ENCODE peak calls at places on chromosomes 11 and 22, in five cellular contexts. S, N, Y, A and I are unnamed samples.

GRCh38 chr22:20533879-20534265 is 26.5 kb downstream of the MED15 start:
- DNase-seq in S (no peak), N (no peak), Y (no peak), A (no peak), I (no peak)

GRCh38 chr11:2375964-2376551 is 1.1 kb upstream of the CD81 start:
- DNase-seq in S (no peak), N (no peak), Y (no peak), A (no peak), I (no peak)

GRCh38 chr11:118980191-118980881 is 8.8 kb downstream of the FOXR1 start:
- DNase-seq in S (no peak), N (no peak), Y (no peak), A (peak), I (peak)

GRCh38 chr22:50194037-50194809 is 6.6 kb upstream of the SELENOO start:
- DNase-seq in S (no peak), N (no peak), Y (no peak), A (no peak), I (no peak)

GRCh38 chr11:107591098-107591445 is at the start of gene ELMOD1:
- DNase-seq in S (peak), N (no peak), Y (peak), A (peak), I (peak)

GRCh38 chr11:100719809-100720221 is 32.7 kb downstream of the ARHGAP42 start:
- DNase-seq in S (no peak), N (no peak), Y (peak), A (no peak), I (peak)

GRCh38 chr11:80529722-80530121 is 1088.9 kb upstream of the TENM4 start:
- DNase-seq in S (peak), N (no peak), Y (no peak), A (no peak), I (no peak)

GRCh38 chr11:23723861-23724260 is 773.0 kb upstream of the LUZP2 start:
- DNase-seq in S (no peak), N (peak), Y (no peak), A (no peak), I (no peak)

GRCh38 chr11:62980133-62980760 is 4.5 kb downstream of the SLC22A6 start:
- DNase-seq in S (no peak), N (no peak), Y (no peak), A (no peak), I (peak)

GRCh38 chr11:11171285-11171684 is 181.8 kb downstream of the CSNK2A3 start:
- DNase-seq in S (no peak), N (no peak), Y (no peak), A (no peak), I (no peak)

GRCh38 chr11:34345012-34345804 is 12.6 kb downstream of the ABTB2 start:
- DNase-seq in S (peak), N (no peak), Y (peak), A (no peak), I (no peak)

GRCh38 chr22:48250937-48251530 is 1488.6 kb downstream of the TBC1D22A start:
- DNase-seq in S (no peak), N (no peak), Y (no peak), A (no peak), I (no peak)

GRCh38 chr11:67347964-67348749 is 5.2 kb downstream of the POLD4 start:
- DNase-seq in S (no peak), N (no peak), Y (peak), A (peak), I (no peak)

GRCh38 chr22:45318558-45319318 is 9.0 kb downstream of the FAM118A start:
- DNase-seq in S (no peak), N (peak), Y (no peak), A (no peak), I (peak)

GRCh38 chr11:73141309-73142127 is 600 bp downstream of the FCHSD2 start:
- DNase-seq in S (peak), N (no peak), Y (peak), A (peak), I (peak)

GRCh38 chr11:118263694-118264567 is at the start of gene MPZL2:
- DNase-seq in S (peak), N (no peak), Y (no peak), A (no peak), I (peak)

GRCh38 chr11:70736937-70737640 is 338.8 kb downstream of the CTTN start:
- DNase-seq in S (no peak), N (no peak), Y (no peak), A (no peak), I (no peak)

GRCh38 chr22:45212306-45212709 is 28.4 kb downstream of the KIAA0930 start:
- DNase-seq in S (no peak), N (no peak), Y (peak), A (peak), I (peak)

GRCh38 chr11:36409152-36409713 is 100.8 kb downstream of the TRAF6 start:
- DNase-seq in S (no peak), N (no peak), Y (no peak), A (no peak), I (no peak)

DNA sequence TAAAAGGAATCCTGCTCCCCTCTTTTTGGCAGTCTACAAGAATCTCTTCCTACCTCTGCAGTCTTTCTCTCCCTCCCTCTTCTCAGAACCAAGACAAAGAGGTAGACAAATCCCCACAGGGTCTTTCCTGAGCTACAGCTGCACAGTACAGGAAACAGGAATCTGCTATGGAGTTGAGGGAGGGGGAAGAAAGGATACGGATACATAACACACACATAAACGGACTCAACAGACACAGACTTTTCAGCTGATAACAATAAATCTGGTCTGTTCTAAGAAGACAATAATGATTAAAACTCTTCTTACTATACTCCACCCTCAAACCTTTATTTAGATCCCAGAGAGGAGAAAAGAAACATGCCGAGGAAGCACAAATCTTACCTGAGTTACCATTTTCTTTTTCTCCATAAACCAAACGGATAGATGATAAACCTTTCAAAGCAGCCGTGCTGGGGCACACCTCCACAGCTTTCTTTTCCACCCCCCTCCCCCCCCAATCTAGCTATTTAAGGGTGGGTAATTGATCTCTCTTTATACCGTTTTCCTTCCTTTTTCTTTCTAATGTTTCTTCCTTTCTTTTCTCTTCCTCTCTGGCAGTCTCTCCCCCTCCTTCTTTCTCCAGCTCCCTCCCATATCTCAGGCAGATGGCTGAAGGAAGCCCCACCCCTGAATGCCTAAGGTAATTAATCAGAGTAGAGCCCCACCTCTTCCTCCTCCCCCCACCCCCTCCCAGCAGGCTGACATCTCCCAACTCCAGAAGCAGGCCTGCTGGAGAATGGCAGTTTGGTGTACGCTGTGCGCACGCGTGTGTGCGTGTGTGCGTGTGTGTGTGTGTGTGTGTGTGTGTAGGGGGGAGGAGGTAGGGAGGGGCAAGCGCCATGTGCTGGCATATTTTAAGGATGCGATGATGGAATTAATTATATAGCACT is 122.4 kb downstream of the APOL5 start:
- DNase-seq in S (no peak), N (no peak), Y (peak), A (peak), I (peak)
- TF ChIP-seq JUNB in S (no peak), N (no peak), Y (no peak), A (no peak), I (no peak)

GRCh38 chr22:22058649-22059475 is 76.3 kb upstream of the TOP3B start:
- DNase-seq in S (no peak), N (no peak), Y (no peak), A (no peak), I (no peak)

GRCh38 chr22:22060200-22061084 is 77.9 kb upstream of the TOP3B start:
- DNase-seq in S (peak), N (no peak), Y (peak), A (peak), I (peak)

GRCh38 chr22:22062306-22062793 is 79.8 kb upstream of the TOP3B start:
- DNase-seq in S (no peak), N (no peak), Y (no peak), A (no peak), I (no peak)

GRCh38 chr22:22059476-22060002 is 77.0 kb upstream of the TOP3B start:
- DNase-seq in S (no peak), N (no peak), Y (no peak), A (no peak), I (no peak)

DNA sequence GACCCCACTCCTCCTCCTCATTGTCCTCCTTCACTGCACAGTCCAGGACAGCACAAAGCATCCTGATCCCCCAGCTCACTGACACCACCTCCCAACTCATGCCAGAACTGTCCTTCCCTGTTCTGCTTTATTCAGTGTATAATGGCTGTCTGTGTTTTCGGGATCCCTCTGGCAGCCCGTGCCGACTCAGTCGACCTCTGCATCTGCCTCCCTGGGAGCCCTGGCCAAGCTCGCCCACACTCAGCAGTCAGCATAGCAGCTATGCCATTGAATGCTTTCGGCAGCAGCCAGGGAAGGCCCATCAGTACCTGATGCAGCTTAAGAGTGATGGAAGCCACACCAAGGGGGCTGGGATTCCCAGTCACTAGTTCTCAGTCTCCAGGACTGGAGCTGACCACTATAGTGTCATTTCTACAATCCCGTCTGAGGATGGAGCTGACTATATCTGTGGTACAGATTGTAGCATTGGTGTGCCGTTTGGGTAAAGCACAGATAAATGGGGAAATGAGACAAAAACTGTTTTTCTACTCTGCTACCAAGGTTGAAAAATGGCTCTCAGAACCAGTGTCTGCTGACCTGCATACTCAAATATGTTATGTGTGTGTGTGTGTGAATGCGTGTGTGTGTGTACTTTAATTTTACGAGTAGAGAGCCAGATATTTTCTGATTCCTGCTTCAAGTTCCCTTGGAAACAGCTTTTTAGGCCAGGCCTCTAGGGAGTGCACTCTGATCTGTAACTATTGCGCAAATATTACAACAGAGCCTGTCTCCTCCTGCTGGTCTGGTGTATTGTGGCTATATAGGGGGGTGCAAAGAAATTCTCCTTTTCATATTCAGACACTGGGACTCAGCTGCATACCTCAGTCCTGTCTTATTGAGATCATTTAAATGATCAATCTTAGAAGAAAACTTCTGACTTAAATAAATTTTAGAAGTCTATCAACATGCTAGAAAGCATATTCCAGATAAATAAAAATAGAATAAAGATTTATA is 78.8 kb upstream of the TOP3B start:
- DNase-seq in S (peak), N (no peak), Y (peak), A (no peak), I (no peak)
- TF ChIP-seq JUNB in S (no peak), N (no peak), Y (no peak), A (peak), I (no peak)

DNA sequence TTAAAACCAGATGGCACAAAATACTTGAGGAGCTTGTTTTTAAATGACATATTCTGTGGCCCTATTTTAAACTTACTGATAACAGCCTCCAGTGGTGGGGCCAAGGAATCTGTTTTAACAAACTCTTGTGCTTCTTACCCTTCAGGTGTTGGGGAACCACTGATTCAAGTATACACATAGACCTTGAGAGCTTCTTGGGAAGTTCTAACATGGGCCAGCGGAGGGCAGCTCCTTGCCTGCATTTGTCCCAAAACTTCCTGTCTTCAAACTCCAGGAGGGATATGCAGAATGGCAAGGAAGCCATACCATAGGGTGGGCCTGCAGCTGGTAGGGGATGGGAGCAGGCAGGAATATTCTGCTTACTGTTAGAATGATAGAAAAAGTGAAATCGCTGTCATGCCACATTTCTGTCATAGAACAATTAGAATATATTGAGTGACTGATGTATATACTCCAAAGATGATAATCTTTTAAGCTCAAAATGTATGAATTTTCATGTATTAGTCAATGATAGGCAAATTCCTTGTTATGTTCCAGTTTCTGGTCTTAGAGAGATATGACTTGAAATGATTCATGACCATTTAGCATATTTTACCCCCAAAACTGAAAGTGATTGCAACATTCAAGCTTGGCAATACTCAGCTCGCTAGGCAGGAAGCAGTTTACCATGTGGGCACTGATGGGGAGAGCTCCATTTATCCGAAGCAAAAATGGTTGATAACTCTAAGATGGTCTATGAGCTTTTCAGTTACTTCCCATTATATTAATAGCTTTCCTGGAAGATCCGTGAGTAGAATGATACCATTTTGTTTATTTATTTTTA is 9.2 kb downstream of the EXT2 start:
- DNase-seq in S (no peak), N (no peak), Y (peak), A (no peak), I (peak)
- TF ChIP-seq JUNB in S (no peak), N (no peak), Y (no peak), A (no peak), I (no peak)

GRCh38 chr11:128359515-128359914 is 227.8 kb downstream of the ETS1 start:
- DNase-seq in S (no peak), N (no peak), Y (no peak), A (no peak), I (no peak)

GRCh38 chr11:128361451-128362020 is 225.8 kb downstream of the ETS1 start:
- DNase-seq in S (no peak), N (no peak), Y (no peak), A (no peak), I (no peak)

GRCh38 chr11:128367573-128367972 is 219.8 kb downstream of the ETS1 start:
- DNase-seq in S (no peak), N (peak), Y (no peak), A (no peak), I (no peak)

DNA sequence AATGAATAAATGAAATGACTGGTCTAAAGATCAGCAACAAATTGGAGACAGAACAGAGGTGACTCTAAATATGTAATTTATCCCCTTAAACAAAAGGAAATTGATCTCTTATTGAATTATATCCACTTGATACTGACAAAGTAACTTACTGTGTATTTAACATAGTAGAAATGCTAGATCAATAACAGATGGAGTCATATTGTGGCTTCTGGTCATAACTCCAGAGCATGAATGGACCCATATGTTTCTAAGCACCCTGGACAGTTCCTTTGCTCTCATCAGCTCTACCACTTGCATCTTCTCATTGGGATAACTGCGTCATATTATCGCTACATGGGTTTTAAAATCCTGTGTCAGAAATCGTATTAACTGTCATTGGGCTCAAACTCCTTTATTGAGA is 222.3 kb downstream of the ETS1 start:
- DNase-seq in S (peak), N (no peak), Y (peak), A (no peak), I (peak)
- TF ChIP-seq JUNB in S (no peak), N (no peak), Y (no peak), A (no peak), I (no peak)

GRCh38 chr11:16126361-16126760 is 230.0 kb downstream of the SOX6 start:
- DNase-seq in S (peak), N (no peak), Y (no peak), A (no peak), I (no peak)
- TF ChIP-seq JUNB in S (no peak), N (no peak), Y (no peak), A (no peak), I (no peak)

GRCh38 chr22:18111759-18112330 is 1.2 kb downstream of the TUBA8 start:
- DNase-seq in S (no peak), N (no peak), Y (no peak), A (no peak), I (no peak)

GRCh38 chr22:18110194-18110943 is at the start of gene TUBA8:
- DNase-seq in S (no peak), N (no peak), Y (no peak), A (no peak), I (peak)

GRCh38 chr22:18109410-18110193 is 1.0 kb upstream of the TUBA8 start:
- DNase-seq in S (no peak), N (no peak), Y (no peak), A (no peak), I (no peak)

GRCh38 chr22:18112440-18112839 is 1.8 kb downstream of the TUBA8 start:
- DNase-seq in S (no peak), N (no peak), Y (no peak), A (no peak), I (no peak)

GRCh38 chr22:18110944-18111758 is 542 bp downstream of the TUBA8 start:
- DNase-seq in S (no peak), N (no peak), Y (no peak), A (no peak), I (peak)
- TF ChIP-seq JUNB in S (no peak), N (no peak), Y (no peak), A (no peak), I (no peak)

GRCh38 chr11:12868315-12869073 is 140.6 kb upstream of the RASSF10 start:
- DNase-seq in S (no peak), N (no peak), Y (no peak), A (no peak), I (no peak)
- TF ChIP-seq JUNB in S (no peak), N (no peak), Y (no peak), A (peak), I (no peak)

DNA sequence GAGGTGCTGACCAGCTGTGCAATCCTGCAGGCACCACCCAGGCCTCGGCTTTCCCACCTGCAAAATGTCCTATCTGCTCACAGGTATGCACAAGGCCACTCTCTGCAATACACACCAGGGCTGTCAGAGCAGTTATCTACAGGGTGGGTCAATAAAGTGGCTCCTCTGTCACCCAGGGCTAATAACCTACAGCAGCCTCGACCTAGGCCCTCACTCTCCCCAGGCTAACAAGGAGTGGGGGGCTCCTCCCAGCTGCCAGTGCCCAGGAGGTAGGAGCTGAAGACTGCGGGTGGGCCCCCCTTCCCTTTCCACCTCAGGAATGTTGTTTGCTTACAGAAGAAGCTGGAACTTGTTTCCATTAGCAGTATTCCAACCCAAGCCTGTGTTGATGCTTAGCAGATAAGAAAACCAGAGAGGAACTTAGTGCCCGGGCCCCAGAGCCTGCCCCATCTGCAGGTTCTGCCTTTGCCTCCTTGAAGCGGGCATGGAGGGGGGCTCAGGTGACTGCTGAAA is 26.8 kb downstream of the MYH9 start:
- DNase-seq in S (no peak), N (no peak), Y (no peak), A (no peak), I (peak)
- TF ChIP-seq JUNB in S (no peak), N (no peak), Y (no peak), A (no peak), I (no peak)

DNA sequence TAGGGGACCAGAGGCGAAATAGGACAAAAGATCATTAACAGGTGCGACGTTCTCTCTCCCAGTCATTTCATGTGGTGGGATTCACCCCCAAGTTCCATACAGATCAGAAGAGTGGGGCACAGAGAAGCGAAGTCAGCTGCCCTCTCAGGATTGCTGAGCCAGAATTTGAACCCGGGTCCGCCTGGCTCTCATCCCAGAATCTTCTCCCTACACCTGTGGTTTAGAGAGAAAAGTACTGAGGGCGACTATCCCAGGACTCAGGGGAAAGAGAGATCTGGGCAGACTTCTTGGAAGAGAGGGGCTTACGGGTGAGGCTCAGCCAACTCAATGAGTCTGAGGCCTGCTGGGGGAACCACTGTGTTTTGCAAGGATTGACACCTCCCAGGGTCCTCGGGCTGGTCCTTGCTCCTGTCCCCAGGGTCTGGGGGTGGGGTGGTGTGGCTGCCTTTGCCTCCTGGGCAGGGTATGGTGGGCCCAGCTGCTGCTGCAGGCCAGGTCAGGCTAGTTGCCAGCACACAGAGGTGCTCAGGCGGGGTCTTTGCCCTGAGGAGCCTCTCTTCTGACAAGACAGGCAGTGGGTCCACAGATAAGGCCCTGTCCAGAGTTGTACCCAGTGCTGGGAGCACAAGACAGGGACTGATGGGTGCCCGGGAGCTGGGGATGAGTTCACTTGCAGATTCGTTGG is 1.1 kb downstream of the CAPN5 start:
- DNase-seq in S (no peak), N (no peak), Y (no peak), A (no peak), I (no peak)
- TF ChIP-seq JUNB in S (no peak), N (no peak), Y (no peak), A (no peak), I (no peak)